ENCODE peak calls at places on chromosome 4, in five cellular contexts. A is stimulated activated CD8-positive, alpha-beta memory T cell treated with anti-CD3 and anti-CD28 coated beads, Interleukin-15, amount 100 ng/mL, for 4 hours; Y is cardiac fibroblast; M is HEK293T; E is non-pigmented ciliary epithelial cell. J is an unnamed sample.

GRCh38 chr4:1111259-1111809 is 2.0 kb downstream of the RNF212 start:
- DNase-seq in A (no peak), Y (no peak), M (no peak), E (no peak), J (no peak)

GRCh38 chr4:145098675-145099037 is 545 bp downstream of the ABCE1 start:
- DNase-seq in A (peak), Y (peak), M (peak), E (peak), J (peak)

GRCh38 chr4:34039766-34040165 is 2204.5 kb downstream of the ARAP2 start:
- DNase-seq in A (no peak), Y (no peak), M (no peak), E (no peak), J (no peak)

GRCh38 chr4:119589165-119589564 is 39.4 kb downstream of the PDE5A start:
- DNase-seq in A (no peak), Y (no peak), M (no peak), E (no peak), J (no peak)

GRCh38 chr4:13313856-13314255 is 170.3 kb downstream of the RAB28 start:
- DNase-seq in A (no peak), Y (no peak), M (no peak), E (no peak), J (no peak)

GRCh38 chr4:79170077-79170476 is 155.8 kb downstream of the NAA11 start:
- DNase-seq in A (no peak), Y (no peak), M (no peak), E (no peak), J (no peak)

GRCh38 chr4:112840061-112840460 is 203.1 kb downstream of the LARP7 start:
- DNase-seq in A (no peak), Y (no peak), M (no peak), E (peak), J (no peak)

GRCh38 chr4:118177121-118177520 is 142.8 kb downstream of the NDST3 start:
- DNase-seq in A (no peak), Y (no peak), M (no peak), E (no peak), J (no peak)

GRCh38 chr4:24763631-24764302 is 31.6 kb upstream of the SOD3 start:
- DNase-seq in A (no peak), Y (no peak), M (no peak), E (no peak), J (peak)

GRCh38 chr4:10729366-10729765 is 44.8 kb upstream of the CLNK start:
- DNase-seq in A (no peak), Y (no peak), M (no peak), E (no peak), J (no peak)

GRCh38 chr4:104726002-104726401 is 231.3 kb upstream of the CXXC4 start:
- DNase-seq in A (no peak), Y (no peak), M (no peak), E (no peak), J (no peak)

GRCh38 chr4:153296424-153296823 is 48.1 kb upstream of the MND1 start:
- DNase-seq in A (no peak), Y (peak), M (no peak), E (peak), J (no peak)

GRCh38 chr4:48090621-48091020 is 43.4 kb downstream of the TXK start:
- DNase-seq in A (no peak), Y (no peak), M (no peak), E (no peak), J (no peak)

GRCh38 chr4:28621541-28621940 is 1760.9 kb downstream of the STIM2 start:
- DNase-seq in A (no peak), Y (no peak), M (no peak), E (no peak), J (no peak)

GRCh38 chr4:158818595-158818994 is 49.8 kb downstream of the FNIP2 start:
- DNase-seq in A (no peak), Y (no peak), M (no peak), E (no peak), J (no peak)

GRCh38 chr4:4639370-4639769 is 97.5 kb upstream of the STX18 start:
- DNase-seq in A (no peak), Y (no peak), M (no peak), E (no peak), J (no peak)

GRCh38 chr4:27084685-27085356 is 224.2 kb downstream of the STIM2 start:
- DNase-seq in A (no peak), Y (peak), M (peak), E (no peak), J (no peak)

GRCh38 chr4:123599061-123599919 is 202.7 kb downstream of the SPRY1 start:
- DNase-seq in A (no peak), Y (peak), M (no peak), E (no peak), J (no peak)

GRCh38 chr4:45186249-45186648 is 459.9 kb upstream of the GNPDA2 start:
- DNase-seq in A (no peak), Y (no peak), M (no peak), E (no peak), J (no peak)

GRCh38 chr4:6747690-6748068 is 31.7 kb downstream of the BLOC1S4 start:
- DNase-seq in A (no peak), Y (no peak), M (no peak), E (no peak), J (no peak)

GRCh38 chr4:2062808-2063524 is 3.8 kb downstream of the NAT8L start:
- DNase-seq in A (no peak), Y (no peak), M (no peak), E (no peak), J (no peak)

GRCh38 chr4:113574636-113575103 is 186.9 kb downstream of the CAMK2D start:
- DNase-seq in A (no peak), Y (peak), M (no peak), E (peak), J (peak)

GRCh38 chr4:20844311-20844710 is 144.1 kb downstream of the PACRGL start:
- DNase-seq in A (no peak), Y (no peak), M (no peak), E (no peak), J (no peak)

GRCh38 chr4:4854649-4855292 is 4.7 kb upstream of the MSX1 start:
- DNase-seq in A (no peak), Y (no peak), M (no peak), E (no peak), J (no peak)

GRCh38 chr4:159272341-159273125 is 169.7 kb downstream of the RAPGEF2 start:
- DNase-seq in A (no peak), Y (no peak), M (no peak), E (no peak), J (no peak)

GRCh38 chr4:8029689-8030088 is 90.0 kb upstream of the AFAP1 start:
- DNase-seq in A (no peak), Y (no peak), M (no peak), E (no peak), J (no peak)

GRCh38 chr4:176309772-176310171 is 10.0 kb upstream of the SPCS3 start:
- DNase-seq in A (no peak), Y (no peak), M (no peak), E (no peak), J (no peak)

GRCh38 chr4:498328-498919 is 532 bp downstream of the ZNF721 start:
- DNase-seq in A (no peak), Y (no peak), M (no peak), E (no peak), J (no peak)

GRCh38 chr4:145799225-145799624 is 119.3 kb downstream of the C4orf51 start:
- DNase-seq in A (no peak), Y (no peak), M (no peak), E (no peak), J (no peak)

GRCh38 chr4:102640669-102641068 is 120.1 kb downstream of the MANBA start:
- DNase-seq in A (no peak), Y (peak), M (no peak), E (no peak), J (no peak)

GRCh38 chr4:2284161-2284933 is 22.4 kb upstream of the MXD4 start:
- DNase-seq in A (no peak), Y (no peak), M (no peak), E (no peak), J (no peak)

GRCh38 chr4:2537011-2537830 is 774 bp downstream of the FAM193A start:
- DNase-seq in A (peak), Y (peak), M (peak), E (no peak), J (no peak)

GRCh38 chr4:29309050-29309449 is 1411.1 kb upstream of the PCDH7 start:
- DNase-seq in A (no peak), Y (peak), M (no peak), E (no peak), J (peak)

GRCh38 chr4:47239649-47240048 is 208.3 kb downstream of the GABRB1 start:
- DNase-seq in A (no peak), Y (no peak), M (no peak), E (no peak), J (no peak)

GRCh38 chr4:108135549-108136209 is 33.1 kb downstream of the LEF1 start:
- DNase-seq in A (no peak), Y (no peak), M (peak), E (no peak), J (no peak)

GRCh38 chr4:14254252-14254651 is 626.7 kb upstream of the BOD1L1 start:
- DNase-seq in A (no peak), Y (peak), M (peak), E (no peak), J (peak)

GRCh38 chr4:52196606-52197130 is 145.6 kb downstream of the SPATA18 start:
- DNase-seq in A (no peak), Y (no peak), M (no peak), E (no peak), J (no peak)

GRCh38 chr4:185567828-185568442 is 32.6 kb upstream of the PDLIM3 start:
- DNase-seq in A (no peak), Y (peak), M (no peak), E (no peak), J (no peak)

GRCh38 chr4:121778991-121779628 is 14.1 kb upstream of the SMIM43 start:
- DNase-seq in A (no peak), Y (peak), M (no peak), E (no peak), J (no peak)

GRCh38 chr4:48008021-48008596 is 8.4 kb downstream of the CNGA1 start:
- DNase-seq in A (no peak), Y (no peak), M (no peak), E (no peak), J (no peak)

J was measured in HS-27A.